ENCODE peak calls at places on chromosomes 3 and 15, in six cellular contexts. H is CD4-positive, alpha-beta T cell; C is ovary; G is Caco-2; A is EL; Y is NCI-H774. D is an unnamed sample.

GRCh38 chr3:4290272-4290893 is 12.8 kb upstream of the SETMAR start:
- DNase-seq in H (no peak), C (no peak), G (no peak), A (peak), Y (peak), D (no peak)

GRCh38 chr15:76153241-76154197 is 93.7 kb downstream of the TMEM266 start:
- DNase-seq in H (no peak), C (no peak), G (no peak), A (no peak), Y (no peak), D (no peak)

GRCh38 chr15:38611228-38611627 is 46.6 kb upstream of the RASGRP1 start:
- DNase-seq in H (no peak), C (no peak), G (no peak), A (no peak), Y (no peak), D (no peak)

GRCh38 chr3:112767777-112768176 is 78.9 kb downstream of the CD200R1L start:
- DNase-seq in H (no peak), C (no peak), G (no peak), A (no peak), Y (no peak), D (no peak)

GRCh38 chr3:51942603-51943450 is 664 bp downstream of the PARP3 start:
- DNase-seq in H (peak), C (peak), G (peak), A (peak), Y (no peak), D (peak)

GRCh38 chr15:73886717-73887345 is 13.5 kb downstream of the TBC1D21 start:
- DNase-seq in H (no peak), C (no peak), G (peak), A (no peak), Y (no peak), D (no peak)

GRCh38 chr15:98868564-98868963 is 139.0 kb downstream of the PGPEP1L start:
- DNase-seq in H (no peak), C (no peak), G (no peak), A (no peak), Y (no peak), D (no peak)

GRCh38 chr3:54970895-54971294 is 43.0 kb upstream of the LRTM1 start:
- DNase-seq in H (no peak), C (no peak), G (no peak), A (peak), Y (no peak), D (no peak)

GRCh38 chr3:24494616-24495333 is at the start of gene THRB:
- DNase-seq in H (no peak), C (peak), G (peak), A (peak), Y (peak), D (peak)

GRCh38 chr3:97487587-97487986 is 277.0 kb upstream of the ARL6 start:
- DNase-seq in H (no peak), C (no peak), G (no peak), A (no peak), Y (no peak), D (no peak)

GRCh38 chr3:111723293-111723963 is 128.3 kb upstream of the ZBED2 start:
- DNase-seq in H (no peak), C (no peak), G (no peak), A (peak), Y (peak), D (no peak)

GRCh38 chr15:62444104-62445027 is 279.3 kb upstream of the C2CD4B start:
- DNase-seq in H (no peak), C (no peak), G (no peak), A (peak), Y (no peak), D (no peak)

GRCh38 chr3:186783731-186784515 is 546 bp downstream of the EIF4A2 start:
- DNase-seq in H (peak), C (peak), G (peak), A (peak), Y (peak), D (peak)

GRCh38 chr15:81752149-81752942 is 293.5 kb downstream of the MEX3B start:
- DNase-seq in H (no peak), C (peak), G (no peak), A (peak), Y (peak), D (no peak)

D was measured in GM12891.